ENCODE peak calls at places on chromosome 4, in seven cellular contexts. Z is psoas muscle, H is tibial nerve, I is SJSA1, D is breast epithelium, U is cardiac muscle cell, L is fibroblast of lung. X is an unnamed sample. For H3K4me1, the result is how much of the 10 kb centered on the place peaks cover.

GRCh38 chr4:156038772-156039171 is 85.1 kb upstream of the CTSO start:
- DNase-seq in Z (no peak), H (no peak), I (no peak), D (no peak), U (no peak), L (no peak), X (no peak)

GRCh38 chr4:112031712-112032328 is 113.4 kb upstream of the FAM241A start:
- DNase-seq in Z (no peak), H (peak), I (no peak), D (no peak), U (peak), L (peak), X (no peak)

GRCh38 chr4:53014368-53014767 is 152.3 kb downstream of the RASL11B start:
- DNase-seq in Z (no peak), H (no peak), I (no peak), D (no peak), U (no peak), L (no peak), X (no peak)

GRCh38 chr4:83356899-83357661 is 22.4 kb upstream of the HPSE start:
- DNase-seq in Z (no peak), H (no peak), I (no peak), D (no peak), U (peak), L (peak), X (no peak)

GRCh38 chr4:109755656-109756055 is 25.8 kb upstream of the PLA2G12A start:
- DNase-seq in Z (no peak), H (no peak), I (no peak), D (no peak), U (no peak), L (no peak), X (no peak)

GRCh38 chr4:153579410-153579809 is 104.7 kb upstream of the TLR2 start:
- DNase-seq in Z (no peak), H (no peak), I (no peak), D (no peak), U (no peak), L (no peak), X (no peak)

GRCh38 chr4:131650951-131651350 is 1498.1 kb upstream of the PCDH10 start:
- DNase-seq in Z (no peak), H (no peak), I (no peak), D (no peak), U (no peak), L (no peak), X (no peak)

GRCh38 chr4:113584407-113585150 is 177.0 kb downstream of the CAMK2D start:
- DNase-seq in Z (no peak), H (no peak), I (no peak), D (no peak), U (peak), L (peak), X (no peak)

GRCh38 chr4:145736241-145736831 is 56.4 kb downstream of the C4orf51 start:
- DNase-seq in Z (peak), H (peak), I (no peak), D (peak), U (peak), L (peak), X (no peak)

GRCh38 chr4:114780205-114780604 is 181.6 kb downstream of the UGT8 start:
- DNase-seq in Z (no peak), H (no peak), I (no peak), D (no peak), U (peak), L (peak), X (no peak)

GRCh38 chr4:45578874-45579273 is 545.0 kb downstream of the GABRG1 start:
- DNase-seq in Z (no peak), H (no peak), I (no peak), D (no peak), U (no peak), L (no peak), X (no peak)

GRCh38 chr4:78940752-78941151 is 1.5 kb upstream of the PAQR3 start:
- DNase-seq in Z (no peak), H (no peak), I (no peak), D (no peak), U (no peak), L (no peak), X (no peak)

GRCh38 chr4:108906006-108906405 is 143.2 kb upstream of the ETNPPL start:
- DNase-seq in Z (no peak), H (no peak), I (no peak), D (no peak), U (no peak), L (no peak), X (no peak)

GRCh38 chr4:122960298-122960985 is 38.0 kb upstream of the NUDT6 start:
- DNase-seq in Z (no peak), H (no peak), I (no peak), D (no peak), U (peak), L (no peak), X (no peak)

GRCh38 chr4:102869569-102870227 is 906 bp downstream of the CISD2 start:
- DNase-seq in Z (no peak), H (peak), I (no peak), D (no peak), U (no peak), L (no peak), X (no peak)

GRCh38 chr4:140604544-140604943 is 35.8 kb upstream of the UCP1 start:
- DNase-seq in Z (no peak), H (no peak), I (no peak), D (no peak), U (no peak), L (no peak), X (no peak)
- H3K4me1 ChIP-seq in Z (under half), H (under half), I (under half), D (under half), U (under half), L (under half), X (under half)

DNA sequence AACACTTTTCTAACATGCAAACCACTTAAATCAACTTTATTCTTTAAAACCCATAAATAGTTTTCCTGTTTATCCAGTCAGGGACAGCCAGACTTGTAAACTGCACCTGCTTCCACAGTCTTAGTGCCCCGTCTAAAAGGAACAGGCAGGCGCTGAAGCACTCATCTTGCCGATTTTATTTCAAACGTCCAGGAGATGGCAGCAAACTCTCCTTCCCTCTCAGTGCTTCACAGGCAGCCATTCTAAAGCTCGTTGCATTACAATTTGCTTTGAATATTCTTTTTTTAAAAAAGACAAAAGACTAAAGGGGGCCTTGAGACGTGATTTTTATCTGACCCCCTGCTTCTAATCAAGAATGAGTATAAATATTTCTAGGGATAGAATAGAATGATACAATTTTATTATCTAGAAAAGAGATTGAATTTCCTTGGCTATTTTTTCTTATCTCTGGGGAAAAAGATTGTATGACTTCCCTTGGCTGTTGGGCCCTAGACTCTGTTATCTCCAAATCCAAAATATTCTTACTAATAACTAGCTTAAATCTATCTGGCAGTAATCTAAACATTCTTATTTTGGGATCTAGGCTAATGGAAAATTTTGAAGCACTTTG is 93.6 kb upstream of the MYOZ2 start:
- DNase-seq in Z (no peak), H (peak), I (peak), D (no peak), U (peak), L (peak), X (no peak)
- H3K4me1 ChIP-seq in Z (half or more), H (under half), I (half or more), D (under half), U (under half), L (under half), X (under half)

DNA sequence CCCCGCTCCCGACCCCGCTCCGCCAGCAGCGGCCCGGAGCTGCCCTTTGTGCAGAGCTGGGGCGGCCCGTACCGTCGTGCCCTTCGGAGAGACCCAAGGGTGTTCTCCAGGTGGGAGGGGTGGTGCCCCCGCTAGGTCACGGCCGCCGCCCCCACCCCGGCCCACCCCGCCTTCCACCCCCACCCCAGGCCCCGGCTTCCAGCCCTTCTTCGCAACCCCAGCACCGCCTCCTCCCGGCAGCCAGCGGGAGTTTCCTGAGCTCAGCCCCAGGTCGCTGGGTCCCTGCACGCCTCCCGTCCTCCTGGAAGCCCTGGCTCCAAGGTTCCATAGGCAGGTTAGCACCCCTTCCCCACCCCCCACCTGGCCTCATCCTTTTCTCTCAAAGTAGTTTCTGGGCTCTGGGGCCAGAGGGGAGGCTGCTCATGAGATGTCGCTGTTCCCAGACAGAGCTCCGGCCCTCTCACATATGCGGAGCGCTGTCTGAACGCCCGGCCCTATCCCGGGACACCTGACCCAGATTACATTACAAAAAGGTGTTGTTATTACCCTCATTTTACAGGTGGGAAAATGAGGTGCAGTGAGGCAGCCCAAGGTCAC is 25.2 kb upstream of the FGFR3 start:
- DNase-seq in Z (no peak), H (no peak), I (no peak), D (no peak), U (peak), L (peak), X (no peak)
- H3K4me1 ChIP-seq in Z (under half), H (under half), I (under half), D (under half), U (under half), L (under half), X (half or more)

GRCh38 chr4:3198906-3199305 is 50.1 kb upstream of the MSANTD1 start:
- DNase-seq in Z (no peak), H (no peak), I (no peak), D (no peak), U (no peak), L (no peak), X (no peak)
- H3K4me1 ChIP-seq in Z (under half), H (under half), I (under half), D (under half), U (under half), L (under half), X (under half)

DNA sequence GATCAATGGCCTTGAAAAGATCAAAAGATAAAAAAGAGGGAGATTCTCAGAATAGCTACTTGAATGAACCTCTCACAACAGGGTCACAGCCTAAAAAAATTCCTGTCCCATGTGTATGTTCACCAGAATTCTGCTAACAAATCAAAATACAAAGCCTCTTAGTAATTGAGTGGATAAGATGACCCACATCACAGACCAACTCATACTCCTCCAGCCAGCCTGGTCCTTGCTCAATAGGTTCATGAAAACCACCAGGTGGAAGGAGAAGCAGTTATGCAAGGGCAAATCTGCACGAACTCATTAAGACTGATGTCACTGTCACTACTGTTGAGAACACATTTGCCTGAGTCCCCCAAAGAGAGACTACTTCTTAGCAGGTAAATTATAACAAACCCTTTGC is 21.5 kb downstream of the WDFY3 start:
- DNase-seq in Z (no peak), H (no peak), I (no peak), D (no peak), U (peak), L (peak), X (no peak)
- H3K4me1 ChIP-seq in Z (under half), H (under half), I (under half), D (under half), U (under half), L (under half), X (under half)

GRCh38 chr4:8315343-8316250 is 46.0 kb downstream of the HTRA3 start:
- DNase-seq in Z (peak), H (peak), I (peak), D (no peak), U (peak), L (peak), X (no peak)
- H3K4me1 ChIP-seq in Z (under half), H (under half), I (under half), D (under half), U (under half), L (under half), X (under half)

DNA sequence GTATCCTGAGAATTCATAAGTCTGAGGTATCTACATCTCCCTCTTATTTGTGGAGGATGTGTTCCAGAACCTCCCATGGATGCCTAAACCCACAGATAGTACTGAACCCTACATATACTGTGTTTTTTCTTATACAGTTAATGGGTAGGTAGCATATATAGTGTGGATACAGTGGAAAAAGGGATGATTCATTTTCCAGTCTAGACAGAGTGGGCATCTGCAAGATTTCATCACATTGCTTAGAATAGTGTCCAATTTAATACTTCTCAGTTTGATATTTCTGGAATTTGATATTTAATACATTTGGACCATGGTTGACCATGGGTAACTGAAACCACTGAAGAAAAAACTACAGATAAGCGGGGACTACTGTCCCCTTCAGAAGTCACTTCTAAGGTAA is 155.0 kb upstream of the ANKRD50 start:
- DNase-seq in Z (no peak), H (no peak), I (no peak), D (no peak), U (no peak), L (peak), X (no peak)
- H3K4me1 ChIP-seq in Z (under half), H (under half), I (under half), D (under half), U (under half), L (under half), X (under half)